ENCODE peak calls at places on chromosomes 1 and 21, in four cellular contexts. H is WTC11, Q is K562, E is HepG2. R is an unnamed sample.

GRCh38 chr1:229456016-229456415 is 22.1 kb upstream of the ACTA1 start:
- DNase-seq in H (no peak), Q (no peak), E (no peak), R (no peak)

GRCh38 chr21:42850866-42851391 is 28.4 kb downstream of the WDR4 start:
- DNase-seq in H (peak; percentile 89), Q (peak; percentile 75), E (no peak), R (peak; percentile 80)

GRCh38 chr1:59522925-59523505 is 226.1 kb downstream of the FGGY start:
- DNase-seq in H (no peak), Q (no peak), E (peak; percentile 93), R (no peak)

GRCh38 chr1:228035844-228036243 is 29.0 kb downstream of the WNT3A start:
- DNase-seq in H (no peak), Q (no peak), E (no peak), R (peak; percentile 5)

GRCh38 chr1:173580658-173581057 is 22.2 kb downstream of the SLC9C2 start:
- DNase-seq in H (no peak), Q (no peak), E (no peak), R (no peak)

GRCh38 chr1:111739984-111740765 is 980 bp upstream of the INKA2 start:
- DNase-seq in H (peak; percentile 90), Q (peak; percentile 42), E (no peak), R (peak; percentile 72)

GRCh38 chr1:53123462-53124129 is 18.8 kb downstream of the SLC1A7 start:
- DNase-seq in H (no peak), Q (no peak), E (no peak), R (no peak)

GRCh38 chr1:59738152-59738551 is 76.6 kb upstream of the HOOK1 start:
- DNase-seq in H (no peak), Q (no peak), E (peak; percentile 18), R (no peak)

GRCh38 chr1:227131193-227131592 is 187.1 kb downstream of the CDC42BPA start:
- DNase-seq in H (no peak), Q (no peak), E (peak; percentile 30), R (peak; percentile 11)

GRCh38 chr1:229031491-229032341 is 239.2 kb upstream of the RAB4A start:
- DNase-seq in H (no peak), Q (no peak), E (peak; percentile 94), R (no peak)

GRCh38 chr1:223363856-223364684 is at the start of gene SUSD4:
- DNase-seq in H (peak; percentile 79), Q (peak; percentile 89), E (no peak), R (peak; percentile 76)

GRCh38 chr1:68344208-68344607 is 105.5 kb downstream of the RPE65 start:
- DNase-seq in H (no peak), Q (no peak), E (no peak), R (no peak)

GRCh38 chr1:216223521-216223920 is 199.7 kb downstream of the USH2A start:
- DNase-seq in H (no peak), Q (no peak), E (no peak), R (no peak)

GRCh38 chr1:230896719-230897118 is 28.4 kb upstream of the C1orf198 start:
- DNase-seq in H (no peak), Q (no peak), E (no peak), R (no peak)

GRCh38 chr1:42886046-42886739 is 39.8 kb downstream of the ZNF691 start:
- DNase-seq in H (no peak), Q (no peak), E (no peak), R (no peak)

GRCh38 chr1:119132179-119132578 is 8.3 kb downstream of the WARS2 start:
- DNase-seq in H (no peak), Q (no peak), E (no peak), R (no peak)

GRCh38 chr1:211382182-211382713 is 55.6 kb downstream of the TRAF5 start:
- DNase-seq in H (no peak), Q (no peak), E (no peak), R (no peak)

GRCh38 chr1:101410048-101410878 is 173.4 kb downstream of the S1PR1 start:
- DNase-seq in H (no peak), Q (no peak), E (no peak), R (no peak)

GRCh38 chr1:113812661-113813135 is 422 bp upstream of the RSBN1 start:
- DNase-seq in H (no peak), Q (peak; percentile 51), E (no peak), R (peak; percentile 35)

GRCh38 chr1:226047495-226047894 is 15.0 kb upstream of the H3-3A start:
- DNase-seq in H (no peak), Q (no peak), E (peak; percentile 22), R (no peak)

DNA sequence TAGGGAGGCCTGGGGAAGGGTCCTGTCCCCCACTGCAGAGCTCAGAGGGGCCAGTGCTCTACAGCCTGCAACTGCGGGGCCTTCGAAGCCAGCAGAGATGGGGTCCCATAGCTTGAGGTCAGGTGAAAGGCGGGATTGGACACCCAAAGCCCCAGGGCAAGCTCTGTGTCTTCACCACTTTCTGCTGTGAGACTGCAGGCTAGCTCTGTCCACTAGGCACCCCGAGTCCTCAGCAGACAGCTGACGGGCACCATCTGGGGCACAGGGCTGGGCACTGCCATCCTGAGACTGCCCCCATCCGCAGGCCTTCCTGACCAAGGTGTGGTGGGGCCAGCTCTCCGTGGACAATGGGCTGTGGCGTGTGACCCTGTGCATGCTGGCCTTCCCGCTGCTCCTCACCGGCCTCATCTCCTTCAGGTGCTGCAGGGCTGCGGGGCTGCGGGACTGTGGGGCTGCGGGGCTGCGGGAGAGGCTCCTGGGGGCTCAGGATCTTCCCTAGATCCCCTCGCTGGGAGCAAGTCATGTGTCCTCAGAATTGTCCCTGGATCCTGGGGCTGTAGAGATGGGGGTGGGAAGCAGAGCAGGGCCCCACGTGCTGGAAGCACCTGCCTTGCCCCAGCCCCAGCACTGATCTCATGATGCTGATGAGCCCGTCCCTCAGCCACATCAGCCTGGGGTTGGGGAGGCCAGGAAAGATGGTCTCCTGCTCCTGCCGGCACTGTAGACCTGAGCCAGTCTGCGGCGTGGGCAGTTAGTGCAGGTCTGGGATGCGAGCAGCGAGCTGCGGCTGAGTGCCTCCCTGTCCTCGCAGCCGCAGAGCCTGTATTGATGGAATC is 46.8 kb downstream of the TRPM2 start:
- DNase-seq in H (no peak), Q (no peak), E (no peak), R (no peak)
- TF ChIP-seq ELF4 in H (no peak), Q (no peak), E (no peak), R (no peak)

GRCh38 chr1:6246497-6247295 is 2.7 kb downstream of the HES3 start:
- DNase-seq in H (peak; percentile 95), Q (peak; percentile 90), E (peak; percentile 54), R (peak; percentile 88)
- TF ChIP-seq ELF4 in H (no peak), Q (no peak), E (no peak), R (no peak)

GRCh38 chr1:76410499-76410898 is 336.0 kb downstream of the ST6GALNAC3 start:
- DNase-seq in H (no peak), Q (no peak), E (no peak), R (no peak)

GRCh38 chr1:76408303-76408702 is 333.8 kb downstream of the ST6GALNAC3 start:
- DNase-seq in H (no peak), Q (no peak), E (no peak), R (no peak)
- TF ChIP-seq ELF4 in H (no peak), Q (no peak), E (no peak), R (no peak)

DNA sequence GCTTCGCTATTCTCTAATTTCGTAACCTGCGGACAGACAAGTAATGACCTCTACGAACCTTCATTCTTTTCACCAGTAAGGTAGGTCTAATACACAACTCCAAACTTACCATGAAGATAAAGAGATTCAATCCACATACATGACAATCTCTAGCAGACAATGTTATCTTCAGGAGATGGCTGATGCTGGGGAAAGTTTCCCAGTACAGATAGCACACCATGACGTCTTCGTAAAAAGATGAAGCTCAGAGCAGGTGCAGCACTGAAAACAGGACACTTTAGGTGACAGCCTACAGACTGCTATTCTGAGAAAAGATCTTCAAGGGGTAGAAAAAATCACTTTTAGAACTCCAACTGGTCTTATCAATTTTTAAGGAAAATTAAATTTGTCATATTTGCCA is 41.3 kb downstream of the ZNF281 start:
- DNase-seq in H (no peak), Q (no peak), E (no peak), R (no peak)
- TF ChIP-seq ELF4 in H (no peak), Q (no peak), E (no peak), R (no peak)

DNA sequence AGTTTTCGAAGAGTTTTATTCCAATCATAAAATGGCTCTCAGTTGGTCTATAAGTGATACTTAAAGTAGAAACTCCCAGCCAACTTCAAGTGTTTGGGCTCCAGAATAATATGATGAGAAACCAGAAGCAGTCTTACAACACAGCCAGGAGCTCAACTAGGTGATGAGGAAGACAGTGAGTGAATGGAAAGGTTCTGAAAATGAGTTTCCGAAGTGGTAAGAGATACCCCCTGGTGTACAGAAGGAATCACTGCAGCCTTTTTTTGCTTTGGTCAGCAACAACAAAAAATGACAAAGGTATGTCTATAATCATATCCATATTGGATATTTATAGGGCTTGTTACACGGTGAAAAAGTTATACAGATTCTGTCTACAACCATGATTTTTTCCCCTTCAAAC is 16.5 kb downstream of the KRTAP19-1 start:
- DNase-seq in H (no peak), Q (peak; percentile 20), E (no peak), R (no peak)
- TF ChIP-seq ELF4 in H (no peak), Q (no peak), E (no peak), R (no peak)

R was measured in HEK293T.